ENCODE peak calls at places on chromosome 13, in four cellular contexts. B is neural progenitor cell, L is HCT116, X is PC-3. V is an unnamed sample.
A peak's percentile ranks its signal among the peaks of the same experiment; 100 is the strongest.

GRCh38 chr13:89688908-89689307 is 1658.6 kb upstream of the MIR17HG start:
- DNase-seq in B (peak; percentile 12), L (no peak), X (no peak), V (no peak)

GRCh38 chr13:69882451-69882850 is 225.2 kb upstream of the ATXN8OS start:
- DNase-seq in B (no peak), L (no peak), X (no peak), V (no peak)

GRCh38 chr13:72737033-72737432 is 9.3 kb downstream of the BORA start:
- DNase-seq in B (no peak), L (no peak), X (no peak), V (no peak)

GRCh38 chr13:28429685-28430290 is 65.1 kb downstream of the FLT1 start:
- DNase-seq in B (no peak), L (no peak), X (no peak), V (peak; percentile 91)

GRCh38 chr13:75135325-75135825 is 346.6 kb downstream of the TBC1D4 start:
- DNase-seq in B (no peak), L (no peak), X (peak; percentile 77), V (no peak)

GRCh38 chr13:49657241-49657641 is 28.9 kb downstream of the ARL11 start:
- DNase-seq in B (peak; percentile 73), L (no peak), X (no peak), V (no peak)

GRCh38 chr13:108508263-108508662 is 121.1 kb upstream of the MYO16 start:
- DNase-seq in B (peak; percentile 77), L (peak; percentile 16), X (peak; percentile 15), V (peak; percentile 0)

GRCh38 chr13:40682449-40683240 is 16.2 kb upstream of the FOXO1 start:
- DNase-seq in B (peak; percentile 73), L (no peak), X (peak; percentile 64), V (peak; percentile 86)

GRCh38 chr13:39603424-39603947 is 493 bp upstream of the LHFPL6 start:
- DNase-seq in B (peak; percentile 29), L (no peak), X (peak; percentile 16), V (no peak)

GRCh38 chr13:99297330-99297729 is 9.9 kb downstream of the GPR183 start:
- DNase-seq in B (no peak), L (no peak), X (no peak), V (no peak)

DNA sequence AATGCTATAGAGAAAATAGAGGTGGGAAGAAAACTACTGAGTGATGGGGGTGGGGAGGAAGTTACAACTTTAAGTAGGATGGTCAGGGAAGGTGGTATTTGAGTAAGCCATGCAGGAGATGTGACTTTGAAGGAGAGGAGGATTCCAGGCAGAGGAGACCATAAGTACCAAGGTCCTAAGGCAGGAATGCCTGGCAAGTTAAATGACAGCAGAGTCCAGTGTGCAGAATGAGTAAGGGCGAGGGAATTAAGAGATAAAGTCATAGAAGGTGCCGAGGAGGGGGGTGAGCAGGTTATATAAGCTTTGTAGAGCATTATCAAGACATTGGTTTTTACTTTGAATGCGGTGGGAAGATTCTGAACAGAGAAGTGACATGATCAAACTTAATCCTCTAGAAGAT is 43.2 kb upstream of the WDFY2 start:
- DNase-seq in B (no peak), L (no peak), X (no peak), V (no peak)
- TF ChIP-seq EZH2phosphoT487 in B (no peak), L (no peak), X (no peak), V (no peak)

GRCh38 chr13:50762969-50763568 is 80.4 kb downstream of the DLEU7 start:
- DNase-seq in B (peak; percentile 7), L (no peak), X (no peak), V (peak; percentile 76)
- TF ChIP-seq EZH2phosphoT487 in B (no peak), L (no peak), X (no peak), V (no peak)

GRCh38 chr13:112545866-112546265 is 42.1 kb downstream of the TUBGCP3 start:
- DNase-seq in B (no peak), L (no peak), X (no peak), V (no peak)
- TF ChIP-seq EZH2phosphoT487 in B (no peak), L (no peak), X (no peak), V (no peak)

GRCh38 chr13:44703371-44703770 is 127.2 kb upstream of the TSC22D1 start:
- DNase-seq in B (no peak), L (no peak), X (peak; percentile 38), V (no peak)
- TF ChIP-seq EZH2phosphoT487 in B (no peak), L (no peak), X (no peak), V (no peak)

GRCh38 chr13:114046447-114046846 is 72.6 kb upstream of the C13orf46 start:
- DNase-seq in B (no peak), L (no peak), X (no peak), V (no peak)
- TF ChIP-seq EZH2phosphoT487 in B (no peak), L (no peak), X (no peak), V (no peak)

V was measured in OCI-LY7.